ENCODE peak calls at places on chromosomes 1 and 21, in seven cellular contexts. One of them, this sample, is unnamed.

GRCh38 chr1:212520746-212521145 is 87.8 kb upstream of the ATF3 start:
- DNase-seq in cardiac fibroblast: no peak
- DNase-seq in activated CD4-positive, CD25-positive, alpha-beta regulatory T cell treated with anti-CD3 and anti-CD28 coated beads, Interleukin-2, amount 50 U/mL, for 72 hours: no peak
- DNase-seq in COR-L47: no peak
- DNase-seq in sigmoid colon: no peak
- DNase-seq in amniotic stem cell: no peak
- DNase-seq in NCI-H2081: no peak
- DNase-seq in this sample: no peak

GRCh38 chr1:35633526-35633925 is 7.8 kb downstream of the PSMB2 start:
- DNase-seq in cardiac fibroblast: no peak
- DNase-seq in activated CD4-positive, CD25-positive, alpha-beta regulatory T cell treated with anti-CD3 and anti-CD28 coated beads, Interleukin-2, amount 50 U/mL, for 72 hours: no peak
- DNase-seq in COR-L47: no peak
- DNase-seq in sigmoid colon: no peak
- DNase-seq in amniotic stem cell: no peak
- DNase-seq in NCI-H2081: no peak
- DNase-seq in this sample: no peak

GRCh38 chr1:211577277-211577825 is 1.6 kb downstream of the SLC30A1 start:
- DNase-seq in cardiac fibroblast: no peak
- DNase-seq in activated CD4-positive, CD25-positive, alpha-beta regulatory T cell treated with anti-CD3 and anti-CD28 coated beads, Interleukin-2, amount 50 U/mL, for 72 hours: no peak
- DNase-seq in COR-L47: no peak
- DNase-seq in sigmoid colon: no peak
- DNase-seq in amniotic stem cell: no peak
- DNase-seq in NCI-H2081: no peak
- DNase-seq in this sample: no peak

GRCh38 chr1:3515774-3516480 is 61.5 kb downstream of the ARHGEF16 start:
- DNase-seq in cardiac fibroblast: no peak
- DNase-seq in activated CD4-positive, CD25-positive, alpha-beta regulatory T cell treated with anti-CD3 and anti-CD28 coated beads, Interleukin-2, amount 50 U/mL, for 72 hours: no peak
- DNase-seq in COR-L47: peak
- DNase-seq in sigmoid colon: no peak
- DNase-seq in amniotic stem cell: no peak
- DNase-seq in NCI-H2081: no peak
- DNase-seq in this sample: no peak

GRCh38 chr21:35417762-35418161 is 368.7 kb upstream of the RUNX1 start:
- DNase-seq in cardiac fibroblast: no peak
- DNase-seq in activated CD4-positive, CD25-positive, alpha-beta regulatory T cell treated with anti-CD3 and anti-CD28 coated beads, Interleukin-2, amount 50 U/mL, for 72 hours: no peak
- DNase-seq in COR-L47: no peak
- DNase-seq in sigmoid colon: no peak
- DNase-seq in amniotic stem cell: no peak
- DNase-seq in NCI-H2081: no peak
- DNase-seq in this sample: no peak

GRCh38 chr1:159067699-159068621 is 8.6 kb downstream of the AIM2 start:
- DNase-seq in cardiac fibroblast: no peak
- DNase-seq in activated CD4-positive, CD25-positive, alpha-beta regulatory T cell treated with anti-CD3 and anti-CD28 coated beads, Interleukin-2, amount 50 U/mL, for 72 hours: no peak
- DNase-seq in COR-L47: no peak
- DNase-seq in sigmoid colon: no peak
- DNase-seq in amniotic stem cell: no peak
- DNase-seq in NCI-H2081: no peak
- DNase-seq in this sample: no peak

GRCh38 chr1:30476476-30476875 is 246.9 kb downstream of the MATN1 start:
- DNase-seq in cardiac fibroblast: no peak
- DNase-seq in activated CD4-positive, CD25-positive, alpha-beta regulatory T cell treated with anti-CD3 and anti-CD28 coated beads, Interleukin-2, amount 50 U/mL, for 72 hours: no peak
- DNase-seq in COR-L47: no peak
- DNase-seq in sigmoid colon: peak
- DNase-seq in amniotic stem cell: no peak
- DNase-seq in NCI-H2081: no peak
- DNase-seq in this sample: no peak

GRCh38 chr21:16624468-16625102 is 888.3 kb upstream of the CXADR start:
- DNase-seq in cardiac fibroblast: no peak
- DNase-seq in activated CD4-positive, CD25-positive, alpha-beta regulatory T cell treated with anti-CD3 and anti-CD28 coated beads, Interleukin-2, amount 50 U/mL, for 72 hours: no peak
- DNase-seq in COR-L47: no peak
- DNase-seq in sigmoid colon: no peak
- DNase-seq in amniotic stem cell: no peak
- DNase-seq in NCI-H2081: peak
- DNase-seq in this sample: no peak

GRCh38 chr1:67597336-67597735 is 87.7 kb upstream of the GADD45A start:
- DNase-seq in cardiac fibroblast: no peak
- DNase-seq in activated CD4-positive, CD25-positive, alpha-beta regulatory T cell treated with anti-CD3 and anti-CD28 coated beads, Interleukin-2, amount 50 U/mL, for 72 hours: no peak
- DNase-seq in COR-L47: no peak
- DNase-seq in sigmoid colon: no peak
- DNase-seq in amniotic stem cell: no peak
- DNase-seq in NCI-H2081: peak
- DNase-seq in this sample: no peak

GRCh38 chr1:91091812-91092211 is 70.0 kb upstream of the ZNF644 start:
- DNase-seq in cardiac fibroblast: no peak
- DNase-seq in activated CD4-positive, CD25-positive, alpha-beta regulatory T cell treated with anti-CD3 and anti-CD28 coated beads, Interleukin-2, amount 50 U/mL, for 72 hours: no peak
- DNase-seq in COR-L47: no peak
- DNase-seq in sigmoid colon: no peak
- DNase-seq in amniotic stem cell: no peak
- DNase-seq in NCI-H2081: peak
- DNase-seq in this sample: no peak

GRCh38 chr1:192954705-192955265 is 104.4 kb downstream of the UCHL5 start:
- DNase-seq in cardiac fibroblast: peak
- DNase-seq in activated CD4-positive, CD25-positive, alpha-beta regulatory T cell treated with anti-CD3 and anti-CD28 coated beads, Interleukin-2, amount 50 U/mL, for 72 hours: no peak
- DNase-seq in COR-L47: no peak
- DNase-seq in sigmoid colon: no peak
- DNase-seq in amniotic stem cell: no peak
- DNase-seq in NCI-H2081: peak
- DNase-seq in this sample: peak

GRCh38 chr1:166174108-166174507 is 7.3 kb upstream of the FAM78B start:
- DNase-seq in cardiac fibroblast: peak
- DNase-seq in activated CD4-positive, CD25-positive, alpha-beta regulatory T cell treated with anti-CD3 and anti-CD28 coated beads, Interleukin-2, amount 50 U/mL, for 72 hours: no peak
- DNase-seq in COR-L47: no peak
- DNase-seq in sigmoid colon: no peak
- DNase-seq in amniotic stem cell: no peak
- DNase-seq in NCI-H2081: peak
- DNase-seq in this sample: no peak

GRCh38 chr1:236615399-236616148 is 11.3 kb upstream of the HEATR1 start:
- DNase-seq in cardiac fibroblast: no peak
- DNase-seq in activated CD4-positive, CD25-positive, alpha-beta regulatory T cell treated with anti-CD3 and anti-CD28 coated beads, Interleukin-2, amount 50 U/mL, for 72 hours: no peak
- DNase-seq in COR-L47: no peak
- DNase-seq in sigmoid colon: no peak
- DNase-seq in amniotic stem cell: no peak
- DNase-seq in NCI-H2081: no peak
- DNase-seq in this sample: no peak

GRCh38 chr1:205229399-205229861 is 1.7 kb downstream of the TMCC2 start:
- DNase-seq in cardiac fibroblast: peak
- DNase-seq in activated CD4-positive, CD25-positive, alpha-beta regulatory T cell treated with anti-CD3 and anti-CD28 coated beads, Interleukin-2, amount 50 U/mL, for 72 hours: peak
- DNase-seq in COR-L47: peak
- DNase-seq in sigmoid colon: peak
- DNase-seq in amniotic stem cell: no peak
- DNase-seq in NCI-H2081: peak
- DNase-seq in this sample: peak

GRCh38 chr1:12424150-12424549 is 193.9 kb downstream of the DHRS3 start:
- DNase-seq in cardiac fibroblast: peak
- DNase-seq in activated CD4-positive, CD25-positive, alpha-beta regulatory T cell treated with anti-CD3 and anti-CD28 coated beads, Interleukin-2, amount 50 U/mL, for 72 hours: no peak
- DNase-seq in COR-L47: no peak
- DNase-seq in sigmoid colon: no peak
- DNase-seq in amniotic stem cell: no peak
- DNase-seq in NCI-H2081: no peak
- DNase-seq in this sample: peak

GRCh38 chr21:30199989-30200388 is 15.9 kb downstream of the CLDN8 start:
- DNase-seq in cardiac fibroblast: no peak
- DNase-seq in activated CD4-positive, CD25-positive, alpha-beta regulatory T cell treated with anti-CD3 and anti-CD28 coated beads, Interleukin-2, amount 50 U/mL, for 72 hours: no peak
- DNase-seq in COR-L47: no peak
- DNase-seq in sigmoid colon: no peak
- DNase-seq in amniotic stem cell: no peak
- DNase-seq in NCI-H2081: no peak
- DNase-seq in this sample: no peak

GRCh38 chr1:205812271-205812877 is 624 bp downstream of the SLC41A1 start:
- DNase-seq in cardiac fibroblast: peak
- DNase-seq in activated CD4-positive, CD25-positive, alpha-beta regulatory T cell treated with anti-CD3 and anti-CD28 coated beads, Interleukin-2, amount 50 U/mL, for 72 hours: peak
- DNase-seq in COR-L47: no peak
- DNase-seq in sigmoid colon: peak
- DNase-seq in amniotic stem cell: no peak
- DNase-seq in NCI-H2081: no peak
- DNase-seq in this sample: peak

GRCh38 chr1:17919525-17920439 is 164.6 kb downstream of the ACTL8 start:
- DNase-seq in cardiac fibroblast: peak
- DNase-seq in activated CD4-positive, CD25-positive, alpha-beta regulatory T cell treated with anti-CD3 and anti-CD28 coated beads, Interleukin-2, amount 50 U/mL, for 72 hours: no peak
- DNase-seq in COR-L47: no peak
- DNase-seq in sigmoid colon: no peak
- DNase-seq in amniotic stem cell: peak
- DNase-seq in NCI-H2081: no peak
- DNase-seq in this sample: peak

GRCh38 chr1:145963218-145964019 is 956 bp downstream of the ANKRD34A start:
- DNase-seq in cardiac fibroblast: peak
- DNase-seq in activated CD4-positive, CD25-positive, alpha-beta regulatory T cell treated with anti-CD3 and anti-CD28 coated beads, Interleukin-2, amount 50 U/mL, for 72 hours: no peak
- DNase-seq in COR-L47: no peak
- DNase-seq in sigmoid colon: no peak
- DNase-seq in amniotic stem cell: peak
- DNase-seq in NCI-H2081: no peak
- DNase-seq in this sample: peak

GRCh38 chr21:27134513-27134912 is 167.6 kb upstream of the ADAMTS5 start:
- DNase-seq in cardiac fibroblast: peak
- DNase-seq in activated CD4-positive, CD25-positive, alpha-beta regulatory T cell treated with anti-CD3 and anti-CD28 coated beads, Interleukin-2, amount 50 U/mL, for 72 hours: no peak
- DNase-seq in COR-L47: peak
- DNase-seq in sigmoid colon: no peak
- DNase-seq in amniotic stem cell: no peak
- DNase-seq in NCI-H2081: no peak
- DNase-seq in this sample: peak

GRCh38 chr1:81915937-81916336 is 115.2 kb downstream of the ADGRL2 start:
- DNase-seq in cardiac fibroblast: no peak
- DNase-seq in activated CD4-positive, CD25-positive, alpha-beta regulatory T cell treated with anti-CD3 and anti-CD28 coated beads, Interleukin-2, amount 50 U/mL, for 72 hours: no peak
- DNase-seq in COR-L47: no peak
- DNase-seq in sigmoid colon: no peak
- DNase-seq in amniotic stem cell: no peak
- DNase-seq in NCI-H2081: peak
- DNase-seq in this sample: no peak

GRCh38 chr1:102715150-102715549 is 393.2 kb downstream of the COL11A1 start:
- DNase-seq in cardiac fibroblast: peak
- DNase-seq in activated CD4-positive, CD25-positive, alpha-beta regulatory T cell treated with anti-CD3 and anti-CD28 coated beads, Interleukin-2, amount 50 U/mL, for 72 hours: no peak
- DNase-seq in COR-L47: no peak
- DNase-seq in sigmoid colon: no peak
- DNase-seq in amniotic stem cell: no peak
- DNase-seq in NCI-H2081: no peak
- DNase-seq in this sample: no peak

This sample was measured in fibroblast of lung.